ENCODE peak calls at places on chromosomes 11 and 22, in five cellular contexts. P is caudate nucleus, Z is lower lobe of right lung, X is mesothelial cell of epicardium, C is Caco-2. I is an unnamed sample.

GRCh38 chr11:58334708-58335107 is 24.2 kb downstream of the OR5B17 start:
- DNase-seq in P (no peak), Z (no peak), X (no peak), C (no peak), I (peak; percentile 38)

GRCh38 chr22:42648368-42649260 is 578 bp downstream of the CYB5R3 start:
- DNase-seq in P (peak; percentile 75), Z (peak; percentile 80), X (no peak), C (peak; percentile 26), I (no peak)

GRCh38 chr11:114909866-114910265 is 231.5 kb downstream of the NXPE2 start:
- DNase-seq in P (no peak), Z (no peak), X (no peak), C (peak; percentile 19), I (no peak)

GRCh38 chr11:113505541-113506375 is 30.6 kb upstream of the DRD2 start:
- DNase-seq in P (peak; percentile 22), Z (no peak), X (no peak), C (peak; percentile 32), I (peak; percentile 42)

GRCh38 chr11:14357843-14358728 is 897 bp downstream of the RRAS2 start:
- DNase-seq in P (no peak), Z (peak; percentile 80), X (peak; percentile 76), C (peak; percentile 90), I (peak; percentile 68)

GRCh38 chr22:26979294-26979693 is 321.9 kb downstream of the MIAT start:
- DNase-seq in P (no peak), Z (no peak), X (no peak), C (no peak), I (no peak)

GRCh38 chr22:40512426-40513136 is 123.9 kb downstream of the MRTFA start:
- DNase-seq in P (no peak), Z (no peak), X (no peak), C (no peak), I (peak; percentile 57)

GRCh38 chr11:118304227-118304808 is at the start of gene CD3E:
- DNase-seq in P (no peak), Z (no peak), X (no peak), C (no peak), I (no peak)

GRCh38 chr11:125105921-125106320 is 5.5 kb downstream of the TMEM218 start:
- DNase-seq in P (no peak), Z (no peak), X (no peak), C (no peak), I (no peak)

GRCh38 chr11:9399466-9399865 is 15.0 kb downstream of the IPO7 start:
- DNase-seq in P (no peak), Z (no peak), X (no peak), C (no peak), I (no peak)

GRCh38 chr11:65433657-65434056 is 11.1 kb downstream of the NEAT1 start:
- DNase-seq in P (no peak), Z (no peak), X (no peak), C (no peak), I (no peak)

GRCh38 chr11:130861902-130862552 is 54.3 kb downstream of the SNX19 start:
- DNase-seq in P (peak; percentile 79), Z (peak; percentile 94), X (peak; percentile 93), C (peak; percentile 95), I (peak; percentile 66)

GRCh38 chr11:44632466-44633123 is 67.1 kb downstream of the CD82 start:
- DNase-seq in P (no peak), Z (no peak), X (peak; percentile 41), C (peak; percentile 47), I (no peak)

GRCh38 chr11:25048632-25049031 is 551.8 kb downstream of the LUZP2 start:
- DNase-seq in P (no peak), Z (no peak), X (no peak), C (no peak), I (no peak)

GRCh38 chr11:21415566-21415965 is 746.2 kb downstream of the NELL1 start:
- DNase-seq in P (no peak), Z (no peak), X (no peak), C (no peak), I (no peak)

I was measured in SW 1271.